ENCODE peak calls at places on chromosomes 12 and 14, in seven cellular contexts. B is NCI-H774; S is adrenal gland; T is activated CD4-positive, alpha-beta T cell treated with anti-CD3 and anti-CD28 coated beads for 24 hours; L is right lobe of liver; Y is C1 segment of cervical spinal cord; U is prostate gland. A is an unnamed sample.

GRCh38 chr12:75613981-75614380 is 102.6 kb upstream of the KRR1 start:
- DNase-seq in B (no peak), S (no peak), T (no peak), L (no peak), Y (no peak), U (no peak), A (no peak)

GRCh38 chr12:110966081-110966760 is 45.8 kb upstream of the MYL2 start:
- DNase-seq in B (no peak), S (no peak), T (no peak), L (no peak), Y (no peak), U (no peak), A (no peak)

GRCh38 chr12:58176296-58176869 is 235.0 kb downstream of the ATP23 start:
- DNase-seq in B (no peak), S (peak; percentile 49), T (no peak), L (no peak), Y (no peak), U (peak; percentile 11), A (peak; percentile 65)

GRCh38 chr12:122227341-122227740 is 1.5 kb upstream of the DIABLO start:
- DNase-seq in B (no peak), S (no peak), T (no peak), L (no peak), Y (no peak), U (no peak), A (no peak)

GRCh38 chr14:104697892-104698583 is 8.6 kb downstream of the INF2 start:
- DNase-seq in B (no peak), S (no peak), T (no peak), L (no peak), Y (no peak), U (no peak), A (no peak)

GRCh38 chr14:77390188-77390587 is 13.0 kb downstream of the SAMD15 start:
- DNase-seq in B (no peak), S (no peak), T (no peak), L (no peak), Y (no peak), U (no peak), A (no peak)

GRCh38 chr14:104436741-104437701 is 142.5 kb upstream of the C14orf180 start:
- DNase-seq in B (no peak), S (no peak), T (no peak), L (no peak), Y (no peak), U (no peak), A (no peak)

GRCh38 chr12:64039285-64039871 is 182.7 kb downstream of the KICS2 start:
- DNase-seq in B (peak; percentile 95), S (no peak), T (no peak), L (no peak), Y (no peak), U (peak; percentile 5), A (peak; percentile 93)

GRCh38 chr12:26651566-26652188 is 181.3 kb downstream of the ITPR2 start:
- DNase-seq in B (peak; percentile 78), S (peak; percentile 39), T (peak; percentile 22), L (no peak), Y (peak; percentile 14), U (peak; percentile 50), A (peak; percentile 38)

GRCh38 chr12:90908465-90908864 is 46.5 kb downstream of the CCER1 start:
- DNase-seq in B (no peak), S (peak; percentile 64), T (no peak), L (no peak), Y (no peak), U (no peak), A (no peak)

GRCh38 chr12:25373396-25373795 is 122.7 kb upstream of the KRAS start:
- DNase-seq in B (no peak), S (no peak), T (no peak), L (no peak), Y (no peak), U (no peak), A (no peak)

GRCh38 chr12:95674631-95675030 is 115.9 kb downstream of the NTN4 start:
- DNase-seq in B (peak; percentile 83), S (no peak), T (no peak), L (no peak), Y (no peak), U (no peak), A (peak; percentile 95)

GRCh38 chr14:57725399-57726077 is 140.4 kb downstream of the SLC35F4 start:
- DNase-seq in B (no peak), S (no peak), T (no peak), L (no peak), Y (no peak), U (no peak), A (no peak)

GRCh38 chr12:5244513-5244972 is 187.4 kb upstream of the NTF3 start:
- DNase-seq in B (no peak), S (no peak), T (no peak), L (no peak), Y (no peak), U (peak; percentile 15), A (no peak)

GRCh38 chr14:89621791-89622638 is 205.0 kb upstream of the FOXN3 start:
- DNase-seq in B (no peak), S (no peak), T (no peak), L (no peak), Y (no peak), U (no peak), A (no peak)

GRCh38 chr12:78120866-78121590 is 290.3 kb downstream of the NAV3 start:
- DNase-seq in B (no peak), S (no peak), T (no peak), L (no peak), Y (no peak), U (no peak), A (no peak)

GRCh38 chr12:122024132-122024785 is 2.6 kb downstream of the BCL7A start:
- DNase-seq in B (no peak), S (no peak), T (no peak), L (no peak), Y (no peak), U (no peak), A (no peak)